ENCODE peak calls at places on chromosomes 7 and 10, in five cellular contexts. G is astrocyte of the spinal cord, R is fibroblast of the aortic adventitia, I is nephron progenitor cell, D is mammary epithelial cell. B is an unnamed sample.

GRCh38 chr7:106041140-106041717 is 70.9 kb downstream of the SYPL1 start:
- DNase-seq in G (peak), R (peak), I (peak), D (peak), B (no peak)

GRCh38 chr7:142420554-142421362 is 162.9 kb upstream of the PRSS58 start:
- DNase-seq in G (peak), R (peak), I (peak), D (peak), B (no peak)

GRCh38 chr7:90266808-90267207 is 21.8 kb downstream of the CFAP69 start:
- DNase-seq in G (no peak), R (peak), I (no peak), D (no peak), B (no peak)

GRCh38 chr10:96470108-96470743 is 43.5 kb downstream of the TLL2 start:
- DNase-seq in G (peak), R (peak), I (peak), D (peak), B (no peak)

GRCh38 chr10:75410135-75410787 is 8.7 kb upstream of the ZNF503 start:
- DNase-seq in G (no peak), R (peak), I (peak), D (no peak), B (no peak)

GRCh38 chr10:7337431-7338171 is 73.2 kb downstream of the SFMBT2 start:
- DNase-seq in G (no peak), R (no peak), I (no peak), D (no peak), B (no peak)

GRCh38 chr7:44963526-44964290 is 15.1 kb downstream of the MYO1G start:
- DNase-seq in G (no peak), R (no peak), I (no peak), D (no peak), B (no peak)

GRCh38 chr7:133859871-133860427 is 267.2 kb upstream of the LRGUK start:
- DNase-seq in G (no peak), R (no peak), I (no peak), D (no peak), B (no peak)

GRCh38 chr10:124298891-124299290 is 119.8 kb downstream of the OAT start:
- DNase-seq in G (no peak), R (no peak), I (no peak), D (no peak), B (no peak)

GRCh38 chr7:70951271-70951962 is 180.5 kb upstream of the GALNT17 start:
- DNase-seq in G (no peak), R (no peak), I (no peak), D (no peak), B (no peak)
- TF ChIP-seq CTCF in G (no peak), R (no peak), I (no peak), D (no peak), B (no peak)

GRCh38 chr7:3404490-3404889 is 103.4 kb downstream of the SDK1 start:
- DNase-seq in G (peak), R (peak), I (no peak), D (peak), B (no peak)

GRCh38 chr7:3393862-3394261 is 92.8 kb downstream of the SDK1 start:
- DNase-seq in G (no peak), R (no peak), I (no peak), D (peak), B (no peak)

GRCh38 chr7:3397324-3397723 is 96.3 kb downstream of the SDK1 start:
- DNase-seq in G (no peak), R (no peak), I (no peak), D (no peak), B (no peak)

GRCh38 chr7:3399858-3400257 is 98.8 kb downstream of the SDK1 start:
- DNase-seq in G (no peak), R (peak), I (peak), D (peak), B (no peak)
- TF ChIP-seq CTCF in G (peak), R (peak), I (no peak), D (peak), B (no peak)

GRCh38 chr7:151075978-151076426 is 4.6 kb downstream of the FASTK start:
- DNase-seq in G (no peak), R (no peak), I (no peak), D (no peak), B (peak)

GRCh38 chr7:151075662-151075971 is 5.0 kb downstream of the FASTK start:
- DNase-seq in G (no peak), R (no peak), I (no peak), D (no peak), B (peak)

GRCh38 chr7:151078233-151079040 is 2.2 kb downstream of the FASTK start:
- DNase-seq in G (no peak), R (peak), I (no peak), D (no peak), B (no peak)

GRCh38 chr7:151077705-151078232 is 2.8 kb downstream of the FASTK start:
- DNase-seq in G (no peak), R (no peak), I (no peak), D (no peak), B (no peak)

GRCh38 chr7:151076863-151077704 is 3.5 kb downstream of the FASTK start:
- DNase-seq in G (no peak), R (no peak), I (no peak), D (no peak), B (no peak)
- TF ChIP-seq CTCF in G (peak), R (peak), I (peak), D (peak), B (no peak)

GRCh38 chr7:27689045-27689877 is 26.6 kb upstream of the HIBADH start:
- DNase-seq in G (no peak), R (peak), I (no peak), D (peak), B (no peak)
- TF ChIP-seq CTCF in G (peak), R (peak), I (no peak), D (peak), B (peak)

DNA sequence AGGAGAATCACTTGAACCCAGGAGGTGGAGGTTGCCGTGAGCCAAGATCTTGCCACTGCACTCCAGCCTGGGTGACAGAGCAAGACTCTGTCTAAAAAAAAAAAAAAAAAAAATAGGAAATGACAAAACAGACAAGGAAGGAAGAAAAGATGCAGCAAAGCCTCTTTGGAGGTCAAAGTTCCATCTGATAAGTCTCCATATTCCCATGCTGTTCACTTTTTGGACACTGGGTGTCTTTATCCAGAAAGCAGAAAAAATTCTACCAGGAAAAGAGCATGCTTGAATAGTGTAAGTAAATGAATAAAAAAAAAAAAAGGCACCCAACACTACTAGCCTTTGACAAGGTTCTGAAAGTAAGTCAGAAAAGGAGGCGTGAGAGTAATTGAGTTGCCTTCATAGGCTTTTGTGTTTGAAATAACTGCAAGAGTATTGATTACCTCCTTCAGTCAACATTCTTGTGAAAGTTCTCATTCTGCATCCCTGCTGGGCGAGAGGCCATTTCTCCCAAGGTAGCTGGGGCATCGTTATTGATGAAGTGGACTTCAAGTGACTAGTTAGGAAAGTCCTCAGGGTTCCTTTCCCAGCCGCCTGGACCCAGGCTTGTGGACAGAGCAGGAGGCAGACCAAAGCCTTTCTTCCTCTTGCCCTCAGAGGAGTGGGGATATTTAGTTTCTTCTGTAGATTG is 133.3 kb upstream of the KIF5B start:
- DNase-seq in G (peak), R (peak), I (no peak), D (no peak), B (no peak)
- TF ChIP-seq CTCF in G (peak), R (peak), I (peak), D (peak), B (no peak)

GRCh38 chr10:87640043-87640442 is 19.6 kb upstream of the PAPSS2 start:
- DNase-seq in G (no peak), R (no peak), I (no peak), D (no peak), B (no peak)

GRCh38 chr10:87639493-87639892 is 20.2 kb upstream of the PAPSS2 start:
- DNase-seq in G (no peak), R (no peak), I (no peak), D (no peak), B (no peak)

GRCh38 chr10:87642486-87642885 is 17.2 kb upstream of the PAPSS2 start:
- DNase-seq in G (no peak), R (no peak), I (no peak), D (no peak), B (no peak)

GRCh38 chr10:87642988-87643387 is 16.7 kb upstream of the PAPSS2 start:
- DNase-seq in G (no peak), R (no peak), I (no peak), D (peak), B (no peak)

GRCh38 chr10:87641065-87641464 is 18.6 kb upstream of the PAPSS2 start:
- DNase-seq in G (no peak), R (no peak), I (no peak), D (no peak), B (no peak)
- TF ChIP-seq CTCF in G (no peak), R (no peak), I (no peak), D (no peak), B (no peak)

DNA sequence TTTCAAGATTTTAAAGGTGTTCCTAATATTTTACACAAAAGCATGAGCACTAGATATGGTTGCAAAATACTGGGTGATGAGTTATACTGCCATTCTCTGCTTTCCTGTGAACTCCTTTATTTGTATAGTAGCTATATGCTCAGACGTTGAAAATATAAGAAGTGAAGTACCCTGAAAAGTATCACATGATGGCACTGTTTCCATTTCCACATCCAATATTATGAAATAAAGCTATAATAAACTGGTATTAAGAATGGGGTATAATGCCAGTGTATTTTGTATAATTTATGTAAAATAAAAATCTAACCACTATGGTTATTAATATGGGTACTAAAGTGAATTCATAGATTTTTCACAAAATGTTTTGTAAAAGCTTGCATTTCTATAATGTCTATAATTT is 79.6 kb upstream of the FOXP2 start:
- DNase-seq in G (no peak), R (no peak), I (no peak), D (no peak), B (no peak)
- TF ChIP-seq CTCF in G (no peak), R (no peak), I (no peak), D (no peak), B (no peak)